ENCODE peak calls at places on chromosomes 11 and 22, in five cellular contexts. V, O, S, G and B are unnamed samples.
A peak's percentile ranks its signal among the peaks of the same experiment; 100 is the strongest.

GRCh38 chr22:36445158-36445668 is 36.2 kb downstream of the TXN2 start:
- DNase-seq in V (peak; percentile 94), O (peak; percentile 94), S (no peak), G (peak; percentile 97), B (no peak)

GRCh38 chr22:31921106-31921505 is 23.2 kb upstream of the YWHAH start:
- DNase-seq in V (no peak), O (no peak), S (no peak), G (no peak), B (no peak)

GRCh38 chr11:119169272-119169719 is 771 bp downstream of the NLRX1 start:
- DNase-seq in V (no peak), O (peak; percentile 49), S (peak; percentile 80), G (no peak), B (no peak)

GRCh38 chr22:40603088-40603605 is 33.4 kb downstream of the MRTFA start:
- DNase-seq in V (peak; percentile 13), O (peak; percentile 58), S (no peak), G (peak; percentile 78), B (no peak)

GRCh38 chr11:34565417-34566208 is 52.0 kb upstream of the ELF5 start:
- DNase-seq in V (no peak), O (no peak), S (no peak), G (no peak), B (peak; percentile 7)

GRCh38 chr11:115390441-115390840 is 113.8 kb downstream of the CADM1 start:
- DNase-seq in V (no peak), O (no peak), S (no peak), G (no peak), B (no peak)

GRCh38 chr11:66126808-66127555 is 56.9 kb downstream of the PACS1 start:
- DNase-seq in V (no peak), O (peak; percentile 86), S (peak; percentile 68), G (peak; percentile 79), B (peak; percentile 31)

GRCh38 chr22:28116261-28116673 is 197.2 kb upstream of the PITPNB start:
- DNase-seq in V (peak; percentile 75), O (peak; percentile 90), S (no peak), G (peak; percentile 90), B (no peak)

GRCh38 chr11:113632981-113633380 is 73.1 kb downstream of the TMPRSS5 start:
- DNase-seq in V (no peak), O (peak; percentile 38), S (no peak), G (no peak), B (no peak)

GRCh38 chr11:125091877-125092664 is 19.4 kb downstream of the TMEM218 start:
- DNase-seq in V (no peak), O (no peak), S (peak; percentile 26), G (no peak), B (no peak)

GRCh38 chr11:134554861-134555260 is 142.8 kb upstream of the B3GAT1 start:
- DNase-seq in V (no peak), O (no peak), S (no peak), G (no peak), B (no peak)

GRCh38 chr11:985435-985834 is 51.1 kb downstream of the MUC6 start:
- DNase-seq in V (no peak), O (no peak), S (peak; percentile 79), G (no peak), B (no peak)

GRCh38 chr11:985848-986247 is 50.7 kb downstream of the MUC6 start:
- DNase-seq in V (no peak), O (no peak), S (no peak), G (no peak), B (no peak)

GRCh38 chr11:987671-988070 is 48.8 kb downstream of the MUC6 start:
- DNase-seq in V (no peak), O (no peak), S (no peak), G (no peak), B (no peak)

GRCh38 chr11:986270-986951 is 50.1 kb downstream of the MUC6 start:
- DNase-seq in V (no peak), O (no peak), S (peak; percentile 90), G (no peak), B (no peak)

GRCh38 chr11:986952-987305 is 49.6 kb downstream of the MUC6 start:
- DNase-seq in V (no peak), O (no peak), S (no peak), G (no peak), B (no peak)
- H3K9me3 ChIP-seq in V (no peaks in the 10 kb centered on the region), O (no peaks in the 10 kb centered on the region), S (no peaks in the 10 kb centered on the region), G (no peaks in the 10 kb centered on the region), B (no peaks in the 10 kb centered on the region)

GRCh38 chr11:1600626-1601025 is 2.5 kb upstream of the KRTAP5-2 start:
- DNase-seq in V (no peak), O (no peak), S (no peak), G (no peak), B (no peak)

GRCh38 chr11:1604181-1604580 is 4.1 kb downstream of the KRTAP5-3 start:
- DNase-seq in V (no peak), O (no peak), S (no peak), G (no peak), B (no peak)

GRCh38 chr11:1608363-1608762 is at the start of gene KRTAP5-3:
- DNase-seq in V (no peak), O (no peak), S (no peak), G (no peak), B (no peak)

GRCh38 chr11:1604711-1605110 is 3.6 kb downstream of the KRTAP5-3 start:
- DNase-seq in V (no peak), O (no peak), S (no peak), G (no peak), B (no peak)

DNA sequence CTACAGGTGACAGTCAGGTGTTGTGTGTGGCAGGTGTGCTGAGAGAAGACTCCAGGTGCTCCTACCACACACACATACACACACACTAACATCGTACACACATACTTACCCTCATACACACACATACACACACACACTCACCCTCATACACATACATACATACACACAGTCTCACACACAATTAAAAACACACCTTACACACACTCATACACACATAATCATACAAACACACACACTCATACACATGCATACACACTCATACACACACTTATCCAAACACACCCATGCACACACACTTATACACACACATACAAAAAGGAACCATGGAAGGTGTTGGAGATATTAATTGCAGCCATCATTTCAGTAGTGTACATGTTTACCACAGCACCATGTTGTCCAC is 4.6 kb downstream of the KRTAP5-3 start:
- DNase-seq in V (no peak), O (no peak), S (no peak), G (no peak), B (no peak)
- H3K27me3 ChIP-seq in V (peaks cover 34% of the 10 kb centered on the region), O (peaks cover 6% of the 10 kb centered on the region), S (no peaks in the 10 kb centered on the region), G (peaks cover 56% of the 10 kb centered on the region), B (no peaks in the 10 kb centered on the region)

DNA sequence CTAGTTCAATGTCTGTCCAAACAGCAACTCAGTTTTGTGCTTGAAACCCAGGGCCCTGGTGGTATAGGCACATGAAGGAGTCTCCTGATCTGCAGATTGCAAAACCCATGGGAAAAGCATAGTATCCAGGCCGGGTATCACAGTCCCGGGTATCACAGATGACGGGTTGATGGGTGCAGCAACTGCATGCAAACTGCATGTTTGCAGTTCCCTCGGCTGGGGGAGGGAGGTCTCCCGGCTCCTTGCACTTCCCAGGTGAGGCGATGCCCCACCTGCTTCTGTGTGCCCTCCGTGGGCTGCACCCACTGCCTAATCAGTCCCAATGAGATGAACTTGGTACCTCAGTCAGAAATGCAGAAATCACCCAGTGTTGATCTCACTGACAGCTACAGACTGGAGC is 53.9 kb downstream of the KCNQ1 start:
- DNase-seq in V (no peak), O (no peak), S (no peak), G (no peak), B (no peak)
- H3K9me3 ChIP-seq in V (no peaks in the 10 kb centered on the region), O (no peaks in the 10 kb centered on the region), S (no peaks in the 10 kb centered on the region), G (no peaks in the 10 kb centered on the region), B (no peaks in the 10 kb centered on the region)

GRCh38 chr22:49726022-49726681 is 101.5 kb downstream of the BRD1 start:
- DNase-seq in V (no peak), O (no peak), S (no peak), G (no peak), B (no peak)

GRCh38 chr22:49723478-49724029 is 104.1 kb downstream of the BRD1 start:
- DNase-seq in V (no peak), O (no peak), S (no peak), G (no peak), B (no peak)

GRCh38 chr22:49725516-49725915 is 102.2 kb downstream of the BRD1 start:
- DNase-seq in V (no peak), O (no peak), S (no peak), G (no peak), B (no peak)

GRCh38 chr22:49724893-49725489 is 102.7 kb downstream of the BRD1 start:
- DNase-seq in V (no peak), O (peak; percentile 56), S (peak; percentile 79), G (peak; percentile 20), B (peak; percentile 74)

GRCh38 chr22:49724030-49724892 is 103.4 kb downstream of the BRD1 start:
- DNase-seq in V (no peak), O (no peak), S (peak; percentile 65), G (no peak), B (no peak)
- H3K27me3 ChIP-seq in V (peaks cover 21% of the 10 kb centered on the region), O (peaks cover 73% of the 10 kb centered on the region), S (peaks cover 32% of the 10 kb centered on the region), G (peaks cover 20% of the 10 kb centered on the region), B (peaks cover 64% of the 10 kb centered on the region)

DNA sequence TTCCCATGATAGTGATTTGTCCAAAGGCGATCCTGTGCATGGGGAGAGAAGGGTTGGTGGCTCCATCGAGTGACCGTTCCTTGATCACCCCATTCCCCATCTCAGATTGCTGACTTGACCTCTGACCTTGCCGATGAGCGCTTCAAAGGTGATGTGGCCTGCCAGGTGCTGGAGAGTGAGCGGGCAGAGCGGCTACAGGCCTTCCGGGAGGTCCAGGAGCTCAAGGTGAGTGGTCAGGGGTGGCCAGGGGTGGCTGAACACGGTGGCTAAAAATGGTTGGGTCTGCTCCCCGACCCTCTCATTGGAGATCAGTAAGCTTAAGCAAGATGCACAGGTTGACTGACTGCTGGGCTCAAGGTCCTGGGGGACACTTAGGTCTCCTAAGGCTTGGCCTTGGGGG is 148.7 kb downstream of the MYO18B start:
- DNase-seq in V (no peak), O (no peak), S (no peak), G (no peak), B (no peak)
- H3K9me3 ChIP-seq in V (peaks cover 30% of the 10 kb centered on the region), O (no peaks in the 10 kb centered on the region), S (no peaks in the 10 kb centered on the region), G (peaks cover 5% of the 10 kb centered on the region), B (no peaks in the 10 kb centered on the region)